ENCODE peak calls at places on chromosomes 4 and X, in seven cellular contexts. L is C1 segment of cervical spinal cord, C is fibroblast of mammary gland, X is nephron progenitor cell, O is GM23338, Y is HS-27A, Q is SIG-M5. R is an unnamed sample.
A peak's percentile ranks its signal among the peaks of the same experiment; 100 is the strongest.

GRCh38 chrX:67693928-67694327 is 150.1 kb downstream of the AR start:
- DNase-seq in Y (no peak), L (no peak), C (peak; percentile 60), O (no peak), X (no peak), Q (no peak), R (no peak)

GRCh38 chr4:164293776-164294175 is 460.2 kb upstream of the SMIM31 start:
- DNase-seq in C (no peak), L (no peak), Q (no peak), O (no peak), X (no peak), Y (no peak), R (no peak)

GRCh38 chr4:12651876-12652275 is 832.3 kb downstream of the RAB28 start:
- DNase-seq in L (no peak), Q (no peak), C (no peak), O (no peak), X (no peak), Y (no peak), R (no peak)

GRCh38 chr4:90183254-90183653 is 56.1 kb downstream of the CCSER1 start:
- DNase-seq in L (no peak), Q (no peak), C (no peak), O (no peak), Y (no peak), X (no peak), R (no peak)

GRCh38 chrX:76148011-76148665 is 24.7 kb upstream of the PBDC1 start:
- DNase-seq in L (no peak), X (no peak), O (no peak), C (peak; percentile 51), Y (peak; percentile 8), Q (no peak), R (no peak)

GRCh38 chr4:95505801-95506200 is 43.0 kb downstream of the UNC5C start:
- DNase-seq in O (no peak), Q (no peak), X (no peak), L (no peak), C (no peak), Y (no peak), R (no peak)

GRCh38 chr4:116688536-116688935 is 396.8 kb downstream of the TRAM1L1 start:
- DNase-seq in C (no peak), Q (no peak), O (no peak), Y (no peak), L (no peak), X (no peak), R (no peak)

GRCh38 chr4:15333692-15334633 is 93.9 kb upstream of the C1QTNF7 start:
- DNase-seq in O (no peak), Q (no peak), X (no peak), C (peak; percentile 89), Y (no peak), L (no peak), R (no peak)

GRCh38 chrX:25198891-25199290 is 183.1 kb upstream of the ARX start:
- DNase-seq in X (no peak), Q (no peak), L (no peak), C (no peak), Y (no peak), O (no peak), R (no peak)

GRCh38 chrX:101693476-101693875 is 33.8 kb upstream of the ARMCX2 start:
- DNase-seq in L (no peak), O (no peak), Q (no peak), C (no peak), Y (no peak), X (no peak), R (no peak)

GRCh38 chr4:23934915-23935314 is 45.1 kb upstream of the PPARGC1A start:
- DNase-seq in C (peak; percentile 95), O (no peak), L (peak; percentile 16), X (no peak), Q (no peak), Y (peak; percentile 22), R (no peak)

GRCh38 chr4:183362916-183363542 is 40.8 kb upstream of the CLDN24 start:
- DNase-seq in Q (no peak), C (peak; percentile 49), O (peak; percentile 45), L (no peak), Y (no peak), X (no peak), R (no peak)

GRCh38 chrX:122880952-122881351 is 303.1 kb upstream of the GRIA3 start:
- DNase-seq in Y (no peak), Q (no peak), O (peak; percentile 5), L (no peak), C (no peak), X (no peak), R (no peak)

GRCh38 chr4:87580057-87580456 is 28.3 kb upstream of the DSPP start:
- DNase-seq in Q (no peak), Y (no peak), O (no peak), L (no peak), C (no peak), X (peak; percentile 2), R (no peak)

GRCh38 chrX:55907968-55908607 is 190.5 kb downstream of the RRAGB start:
- DNase-seq in X (peak; percentile 61), Y (no peak), C (peak; percentile 23), L (peak; percentile 49), O (peak; percentile 83), Q (no peak), R (no peak)

GRCh38 chr4:98570160-98570797 is 88.1 kb downstream of the TSPAN5 start:
- DNase-seq in C (peak; percentile 48), Q (no peak), L (no peak), O (no peak), X (no peak), Y (no peak), R (no peak)

GRCh38 chr4:48968814-48969213 is 17.3 kb upstream of the CWH43 start:
- DNase-seq in X (no peak), L (no peak), C (peak; percentile 91), Q (no peak), O (no peak), Y (no peak), R (no peak)

GRCh38 chrX:106391284-106391852 is 220.4 kb upstream of the RADX start:
- DNase-seq in X (no peak), L (no peak), C (no peak), Q (no peak), O (no peak), Y (no peak), R (no peak)

GRCh38 chr4:73596001-73596400 is 24.2 kb downstream of the RASSF6 start:
- DNase-seq in L (no peak), Q (no peak), Y (no peak), X (no peak), C (no peak), O (no peak), R (no peak)

GRCh38 chr4:8181844-8182243 is 17.2 kb upstream of the SH3TC1 start:
- DNase-seq in C (no peak), O (no peak), L (no peak), Q (no peak), X (no peak), Y (no peak), R (no peak)

GRCh38 chr4:7291372-7292135 is 99.2 kb downstream of the SORCS2 start:
- DNase-seq in L (peak; percentile 73), X (no peak), O (no peak), Y (no peak), C (no peak), Q (no peak), R (no peak)

GRCh38 chr4:42519803-42520417 is 122.6 kb downstream of the SHISA3 start:
- DNase-seq in Y (peak; percentile 9), O (peak; percentile 73), L (no peak), X (peak; percentile 66), C (peak; percentile 53), Q (no peak), R (no peak)

GRCh38 chrX:120791013-120791643 is 84.5 kb downstream of the CT47B1 start:
- DNase-seq in Q (no peak), C (peak; percentile 87), X (no peak), O (no peak), L (peak; percentile 9), Y (no peak), R (no peak)

GRCh38 chr4:156972370-156972980 is 876 bp upstream of the PDGFC start:
- DNase-seq in C (no peak), L (no peak), Q (no peak), X (no peak), O (peak; percentile 6), Y (no peak), R (no peak)

GRCh38 chr4:6732441-6733357 is 16.7 kb downstream of the BLOC1S4 start:
- DNase-seq in Q (no peak), C (peak; percentile 91), X (no peak), O (no peak), Y (no peak), L (peak; percentile 83), R (no peak)

R was measured in chondrocyte.